ENCODE peak calls at places on chromosomes 13 and 19, in five cellular contexts. R is tibial artery, J is transverse colon, L is mesenchymal stem cell, S is AG04450. U is an unnamed sample.
A peak's percentile ranks its signal among the peaks of the same experiment; 100 is the strongest.

GRCh38 chr19:48398329-48399235 is 5.1 kb downstream of the GRIN2D start:
- DNase-seq in L (peak; percentile 78), R (peak; percentile 81), J (peak; percentile 88), S (no peak), U (no peak)

GRCh38 chr19:33071887-33072286 is 7.2 kb upstream of the RHPN2 start:
- DNase-seq in R (no peak), S (no peak), L (no peak), J (peak; percentile 52), U (no peak)

GRCh38 chr13:33363328-33363727 is 77.8 kb upstream of the STARD13 start:
- DNase-seq in S (no peak), J (no peak), L (no peak), R (no peak), U (no peak)

GRCh38 chr13:75407998-75408397 is 74.0 kb downstream of the TBC1D4 start:
- DNase-seq in L (no peak), S (no peak), J (no peak), R (no peak), U (no peak)

GRCh38 chr13:30340367-30341184 is 33.2 kb upstream of the KATNAL1 start:
- DNase-seq in J (peak; percentile 45), L (peak; percentile 91), R (peak; percentile 91), S (peak; percentile 46), U (no peak)

GRCh38 chr13:30112602-30113435 is 194.5 kb downstream of the KATNAL1 start:
- DNase-seq in L (peak; percentile 86), J (peak; percentile 89), S (peak; percentile 66), R (peak; percentile 92), U (no peak)

GRCh38 chr19:36528921-36529518 is 949 bp upstream of the ZNF260 start:
- DNase-seq in S (no peak), J (no peak), R (no peak), L (no peak), U (no peak)

GRCh38 chr19:12995596-12996541 is 594 bp downstream of the NFIX start:
- DNase-seq in S (no peak), R (no peak), L (peak; percentile 45), J (no peak), U (no peak)

GRCh38 chr19:800360-801029 is 3.2 kb downstream of the PTBP1 start:
- DNase-seq in R (no peak), L (no peak), J (peak; percentile 61), S (no peak), U (no peak)

GRCh38 chr19:15815306-15815705 is at the start of gene OR10H1:
- DNase-seq in S (no peak), R (no peak), L (no peak), J (no peak), U (no peak)

GRCh38 chr19:32555786-32556185 is 25.2 kb upstream of the PDCD5 start:
- DNase-seq in R (no peak), J (no peak), L (no peak), S (no peak), U (no peak)

GRCh38 chr13:110756268-110756667 is 42.8 kb downstream of the ING1 start:
- DNase-seq in L (peak; percentile 44), S (peak; percentile 57), J (no peak), R (no peak), U (no peak)

GRCh38 chr13:97434417-97435296 is 688 bp downstream of the RAP2A start:
- DNase-seq in R (peak; percentile 81), S (no peak), L (peak; percentile 51), J (peak; percentile 43), U (peak; percentile 92)

GRCh38 chr19:17294051-17294891 is 9.0 kb downstream of the ABHD8 start:
- DNase-seq in R (no peak), L (no peak), S (no peak), J (peak; percentile 56), U (peak; percentile 70)

GRCh38 chr19:32812571-32812970 is 57.0 kb downstream of the SLC7A9 start:
- DNase-seq in J (no peak), L (no peak), R (no peak), S (no peak), U (no peak)

GRCh38 chr13:24134772-24135171 is 25.7 kb upstream of the SPATA13 start:
- DNase-seq in R (no peak), L (no peak), S (no peak), J (no peak), U (no peak)

GRCh38 chr13:114044486-114044885 is 70.6 kb upstream of the C13orf46 start:
- DNase-seq in S (no peak), L (peak; percentile 74), J (no peak), R (no peak), U (no peak)

GRCh38 chr19:5943623-5944022 is 29.6 kb downstream of the CAPS start:
- DNase-seq in J (no peak), L (peak; percentile 93), S (no peak), R (no peak), U (no peak)

GRCh38 chr19:52600639-52601024 is 30.5 kb downstream of the ZNF701 start:
- DNase-seq in S (no peak), R (no peak), L (no peak), J (peak; percentile 77), U (no peak)

GRCh38 chr13:98549006-98549727 is 27.7 kb downstream of the STK24 start:
- DNase-seq in L (peak; percentile 99), R (peak; percentile 40), S (peak; percentile 88), J (no peak), U (no peak)

GRCh38 chr13:32736648-32737047 is 150.4 kb downstream of the PDS5B start:
- DNase-seq in L (no peak), J (no peak), S (no peak), R (no peak), U (no peak)

GRCh38 chr13:32246468-32246867 is 68.7 kb downstream of the ZAR1L start:
- DNase-seq in L (peak; percentile 78), R (peak; percentile 75), S (no peak), J (peak; percentile 61), U (no peak)

GRCh38 chr19:55563261-55563690 is 17.4 kb downstream of the ZNF579 start:
- DNase-seq in L (no peak), J (peak; percentile 53), R (no peak), S (no peak), U (no peak)

GRCh38 chr19:3185482-3186376 is at the start of gene NCLN:
- DNase-seq in L (peak; percentile 97), R (peak; percentile 96), J (peak; percentile 96), S (peak; percentile 81), U (peak; percentile 99)

GRCh38 chr13:22064854-22065646 is 394.2 kb downstream of the FGF9 start:
- DNase-seq in R (no peak), S (no peak), J (no peak), L (no peak), U (peak; percentile 34)

DNA sequence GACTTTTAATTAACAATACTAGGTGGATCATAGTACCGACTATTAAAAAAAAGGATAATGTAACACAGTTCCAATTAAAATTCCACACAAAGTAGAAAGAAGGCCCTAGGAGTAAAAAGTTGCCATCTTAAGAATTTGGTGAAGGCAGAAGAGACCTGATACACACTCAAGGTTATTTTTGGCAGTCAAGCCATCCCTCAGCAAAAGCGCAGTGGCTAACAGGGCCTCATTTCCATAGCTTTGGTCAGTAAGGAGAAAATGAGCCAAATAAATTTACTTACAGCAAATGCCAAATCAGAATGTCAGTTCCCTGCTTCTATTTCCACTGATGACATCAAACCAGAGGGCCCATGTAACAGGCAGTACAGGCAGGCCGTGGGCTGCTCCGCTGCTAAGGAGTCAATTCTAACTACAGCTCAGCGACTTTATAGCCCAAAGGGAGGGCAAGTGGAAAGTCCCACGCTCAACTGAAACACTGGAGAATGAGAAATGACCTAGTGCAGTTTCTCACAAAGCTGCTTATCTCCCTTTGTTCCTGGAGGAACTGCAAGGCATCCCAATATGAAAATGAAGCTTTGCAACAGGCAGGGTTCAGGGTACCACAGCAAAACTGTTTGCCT is 6.3 kb downstream of the ARGLU1 start:
- DNase-seq in R (no peak), J (no peak), L (peak; percentile 64), S (no peak), U (no peak)
- H3K27ac ChIP-seq in R (peak overlapping the region; percentile 17), J (no peak overlapping the region), L (no peak overlapping the region), S (peak overlapping the region; percentile 13), U (peak overlapping the region; percentile 10)

DNA sequence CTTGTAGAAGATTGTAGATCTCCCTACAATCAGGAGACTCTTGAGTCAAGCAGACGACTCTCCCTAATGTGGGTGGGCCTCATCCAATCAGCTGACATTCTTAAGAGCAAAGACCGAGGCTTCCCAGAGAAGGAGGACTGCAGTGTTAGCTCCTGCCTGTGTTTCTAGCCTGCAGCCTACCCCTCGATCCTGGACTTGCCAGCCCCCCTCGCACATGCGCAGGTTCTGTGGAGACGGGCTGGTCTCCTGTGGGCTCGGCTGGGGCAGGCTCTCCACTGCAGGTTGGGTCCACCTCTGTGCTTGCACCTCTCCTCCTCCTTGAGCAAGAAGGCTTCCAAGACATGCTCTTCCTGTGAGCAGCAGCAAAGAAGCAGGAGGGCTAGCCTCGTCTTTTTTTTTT is 185.2 kb upstream of the SOX1 start:
- DNase-seq in R (no peak), S (no peak), L (no peak), J (no peak), U (peak; percentile 89)
- H3K4me3 ChIP-seq in R (no peak overlapping the region), S (no peak overlapping the region), L (no peak overlapping the region), J (no peak overlapping the region), U (no peak overlapping the region)

GRCh38 chr19:10612515-10613119 is 12.7 kb upstream of the SLC44A2 start:
- DNase-seq in J (peak; percentile 61), S (no peak), L (no peak), R (peak; percentile 97), U (no peak)

GRCh38 chr19:10615429-10616023 is 9.8 kb upstream of the SLC44A2 start:
- DNase-seq in J (no peak), S (no peak), L (no peak), R (no peak), U (no peak)

GRCh38 chr19:10617409-10618121 is 7.8 kb upstream of the SLC44A2 start:
- DNase-seq in R (no peak), L (peak; percentile 90), J (no peak), S (peak; percentile 57), U (no peak)

GRCh38 chr19:10611907-10612306 is 13.4 kb upstream of the SLC44A2 start:
- DNase-seq in R (no peak), J (no peak), S (no peak), L (no peak), U (no peak)
- H3K27ac ChIP-seq in R (peak overlapping the region; percentile 75), J (peak overlapping the region; percentile 18), S (no peak overlapping the region), L (no peak overlapping the region), U (peak overlapping the region; percentile 60)

DNA sequence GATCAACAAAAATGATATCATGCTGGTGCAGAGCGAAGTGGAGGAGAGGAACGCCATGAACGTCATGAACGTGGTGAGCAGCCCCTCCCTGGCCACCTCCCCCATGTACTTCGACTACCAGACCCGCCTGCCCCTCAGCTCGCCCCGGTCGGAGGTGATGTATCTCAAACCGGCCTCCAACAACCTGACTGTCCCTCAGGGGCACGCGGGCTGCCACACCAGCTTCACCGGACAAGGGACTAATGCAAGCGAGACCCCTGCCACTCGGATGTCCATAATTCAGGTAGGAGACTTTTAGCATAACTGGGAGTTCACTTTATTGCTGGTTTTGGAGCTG is 3.3 kb downstream of the PCDH17 start:
- DNase-seq in S (no peak), L (no peak), R (peak; percentile 64), J (no peak), U (no peak)
- H3K4me3 ChIP-seq in S (no peak overlapping the region), L (no peak overlapping the region), R (peak overlapping the region; percentile 51), J (peak overlapping the region; percentile 21), U (peak overlapping the region; percentile 67)